ENCODE peak calls at places on chromosomes 12 and 14, in five cellular contexts. Q is iris pigment epithelial cell, H is psoas muscle, N is mesothelial cell of epicardium, T is NCI-H524. G is an unnamed sample.

GRCh38 chr12:11836282-11836963 is 186.9 kb downstream of the ETV6 start:
- DNase-seq in T (no peak), H (no peak), N (no peak), Q (no peak), G (peak)

GRCh38 chr12:108099085-108099484 is 30.0 kb upstream of the WSCD2 start:
- DNase-seq in T (no peak), Q (no peak), N (no peak), H (no peak), G (no peak)

GRCh38 chr14:61477845-61478438 is 156.6 kb downstream of the PRKCH start:
- DNase-seq in T (no peak), H (peak), Q (peak), N (no peak), G (peak)

GRCh38 chr12:68264864-68265256 is 11.5 kb upstream of the IL22 start:
- DNase-seq in H (no peak), N (no peak), T (no peak), Q (peak), G (no peak)

GRCh38 chr12:121009744-121010143 is 6.5 kb downstream of the C12orf43 start:
- DNase-seq in Q (peak), N (no peak), T (peak), H (no peak), G (no peak)

GRCh38 chr14:105474478-105475268 is at the start of gene CRIP2:
- DNase-seq in T (peak), N (no peak), H (no peak), Q (peak), G (peak)

GRCh38 chr12:9741726-9742125 is 8.8 kb upstream of the CLECL1 start:
- DNase-seq in T (no peak), H (no peak), Q (no peak), N (no peak), G (no peak)

GRCh38 chr12:68972570-68972969 is 39.6 kb upstream of the CPM start:
- DNase-seq in T (no peak), H (no peak), Q (no peak), N (no peak), G (no peak)

GRCh38 chr12:117090816-117091711 is 8.2 kb downstream of the TESC start:
- DNase-seq in H (no peak), N (no peak), Q (no peak), T (no peak), G (no peak)

GRCh38 chr12:65334534-65334933 is 56.1 kb downstream of the MSRB3 start:
- DNase-seq in H (no peak), N (no peak), Q (no peak), T (no peak), G (no peak)

GRCh38 chr12:79624378-79624777 is 66.4 kb downstream of the PAWR start:
- DNase-seq in Q (peak), N (no peak), T (no peak), H (no peak), G (no peak)

GRCh38 chr12:103561174-103561573 is 25.9 kb upstream of the STAB2 start:
- DNase-seq in N (no peak), H (no peak), T (no peak), Q (peak), G (no peak)

GRCh38 chr12:130428116-130428515 is 90.4 kb downstream of the PIWIL1 start:
- DNase-seq in T (no peak), Q (no peak), H (no peak), N (no peak), G (no peak)

GRCh38 chr14:51564986-51565604 is 86.6 kb upstream of the FRMD6 start:
- DNase-seq in T (no peak), H (no peak), Q (no peak), N (no peak), G (no peak)

GRCh38 chr14:104187121-104187889 is 48.9 kb downstream of the KIF26A start:
- DNase-seq in N (no peak), Q (no peak), T (no peak), H (no peak), G (no peak)

GRCh38 chr12:108235231-108235959 is 103.7 kb downstream of the CMKLR1 start:
- DNase-seq in T (no peak), N (no peak), H (no peak), Q (no peak), G (no peak)

GRCh38 chr14:68685419-68686211 is 107.3 kb downstream of the ZFP36L1 start:
- DNase-seq in Q (peak), N (no peak), H (peak), T (no peak), G (no peak)

GRCh38 chr12:62684586-62685295 is 218.1 kb downstream of the MON2 start:
- DNase-seq in T (no peak), H (peak), N (no peak), Q (peak), G (peak)

GRCh38 chr12:3530548-3530947 is 39.5 kb downstream of the PRMT8 start:
- DNase-seq in H (peak), N (no peak), T (no peak), Q (no peak), G (peak)

GRCh38 chr12:2402180-2402579 is 349.4 kb downstream of the CACNA1C start:
- DNase-seq in H (no peak), N (no peak), T (peak), Q (peak), G (no peak)

GRCh38 chr14:66101662-66102061 is 384.5 kb upstream of the CCDC196 start:
- DNase-seq in T (no peak), N (no peak), Q (no peak), H (no peak), G (no peak)

GRCh38 chr12:9651265-9651729 is 18.2 kb upstream of the CLEC2D start:
- DNase-seq in Q (peak), T (no peak), H (no peak), N (no peak), G (no peak)

GRCh38 chr14:35386673-35387125 is 17.9 kb downstream of the NFKBIA start:
- DNase-seq in T (peak), Q (peak), H (peak), N (no peak), G (peak)